ENCODE peak calls at places on chromosome 3, in six cellular contexts. One of them, this sample, is unnamed.
A peak's percentile ranks its signal among the peaks of the same experiment; 100 is the strongest.

GRCh38 chr3:20096135-20096685 is 56.0 kb downstream of the KAT2B start:
- DNase-seq in foreskin fibroblast: peak; percentile 11
- DNase-seq in left ventricle myocardium inferior: no peak
- DNase-seq in A549: no peak
- DNase-seq in fibroblast of mammary gland: peak; percentile 6
- DNase-seq in cardiac fibroblast: peak; percentile 48
- DNase-seq in this sample: peak; percentile 25

GRCh38 chr3:152126260-152126659 is 142.5 kb upstream of the MBNL1 start:
- DNase-seq in cardiac fibroblast: peak; percentile 42
- DNase-seq in fibroblast of mammary gland: peak; percentile 92
- DNase-seq in left ventricle myocardium inferior: no peak
- DNase-seq in A549: no peak
- DNase-seq in foreskin fibroblast: peak; percentile 48
- DNase-seq in this sample: peak; percentile 11

GRCh38 chr3:64318670-64319271 is 93.5 kb upstream of the PRICKLE2 start:
- DNase-seq in foreskin fibroblast: no peak
- DNase-seq in cardiac fibroblast: peak; percentile 31
- DNase-seq in fibroblast of mammary gland: no peak
- DNase-seq in A549: no peak
- DNase-seq in left ventricle myocardium inferior: no peak
- DNase-seq in this sample: no peak

GRCh38 chr3:141860766-141861513 is 15.5 kb upstream of the ATP1B3 start:
- DNase-seq in left ventricle myocardium inferior: no peak
- DNase-seq in cardiac fibroblast: peak; percentile 90
- DNase-seq in fibroblast of mammary gland: no peak
- DNase-seq in A549: no peak
- DNase-seq in foreskin fibroblast: no peak
- DNase-seq in this sample: no peak

GRCh38 chr3:77039606-77040553 is at the start of gene ROBO2:
- DNase-seq in left ventricle myocardium inferior: peak; percentile 18
- DNase-seq in foreskin fibroblast: peak; percentile 62
- DNase-seq in cardiac fibroblast: peak; percentile 4
- DNase-seq in fibroblast of mammary gland: no peak
- DNase-seq in A549: no peak
- DNase-seq in this sample: peak; percentile 1

GRCh38 chr3:45236964-45237363 is 10.9 kb upstream of the TMEM158 start:
- DNase-seq in A549: peak; percentile 24
- DNase-seq in foreskin fibroblast: no peak
- DNase-seq in left ventricle myocardium inferior: no peak
- DNase-seq in cardiac fibroblast: no peak
- DNase-seq in fibroblast of mammary gland: peak; percentile 23
- DNase-seq in this sample: no peak

GRCh38 chr3:45509038-45509767 is 85.3 kb upstream of the LIMD1 start:
- DNase-seq in left ventricle myocardium inferior: no peak
- DNase-seq in cardiac fibroblast: peak; percentile 64
- DNase-seq in fibroblast of mammary gland: peak; percentile 98
- DNase-seq in foreskin fibroblast: peak; percentile 94
- DNase-seq in A549: peak; percentile 20
- DNase-seq in this sample: peak; percentile 88

GRCh38 chr3:47425383-47425778 is 44.6 kb downstream of the PTPN23 start:
- DNase-seq in left ventricle myocardium inferior: no peak
- DNase-seq in fibroblast of mammary gland: no peak
- DNase-seq in foreskin fibroblast: no peak
- DNase-seq in A549: no peak
- DNase-seq in cardiac fibroblast: no peak
- DNase-seq in this sample: no peak

GRCh38 chr3:177960722-177961121 is 575.5 kb upstream of the KCNMB2 start:
- DNase-seq in foreskin fibroblast: no peak
- DNase-seq in cardiac fibroblast: no peak
- DNase-seq in A549: no peak
- DNase-seq in fibroblast of mammary gland: no peak
- DNase-seq in left ventricle myocardium inferior: no peak
- DNase-seq in this sample: no peak

GRCh38 chr3:127999509-128000106 is 52.6 kb upstream of the SEC61A1 start:
- DNase-seq in foreskin fibroblast: no peak
- DNase-seq in fibroblast of mammary gland: no peak
- DNase-seq in left ventricle myocardium inferior: no peak
- DNase-seq in cardiac fibroblast: no peak
- DNase-seq in A549: no peak
- DNase-seq in this sample: no peak

GRCh38 chr3:69386535-69387385 is 872 bp upstream of the FRMD4B start:
- DNase-seq in A549: no peak
- DNase-seq in left ventricle myocardium inferior: no peak
- DNase-seq in fibroblast of mammary gland: no peak
- DNase-seq in cardiac fibroblast: no peak
- DNase-seq in foreskin fibroblast: no peak
- DNase-seq in this sample: no peak

GRCh38 chr3:53046171-53047170 is 598 bp upstream of the SFMBT1 start:
- DNase-seq in A549: peak; percentile 82
- DNase-seq in fibroblast of mammary gland: peak; percentile 21
- DNase-seq in cardiac fibroblast: peak; percentile 31
- DNase-seq in foreskin fibroblast: no peak
- DNase-seq in left ventricle myocardium inferior: peak; percentile 41
- DNase-seq in this sample: peak; percentile 12

GRCh38 chr3:101259485-101260341 is 60.7 kb downstream of the IMPG2 start:
- DNase-seq in A549: no peak
- DNase-seq in fibroblast of mammary gland: no peak
- DNase-seq in foreskin fibroblast: no peak
- DNase-seq in cardiac fibroblast: no peak
- DNase-seq in left ventricle myocardium inferior: no peak
- DNase-seq in this sample: no peak

GRCh38 chr3:197784019-197784585 is 7.0 kb upstream of the LRCH3 start:
- DNase-seq in left ventricle myocardium inferior: no peak
- DNase-seq in A549: no peak
- DNase-seq in cardiac fibroblast: no peak
- DNase-seq in foreskin fibroblast: no peak
- DNase-seq in fibroblast of mammary gland: no peak
- DNase-seq in this sample: no peak

GRCh38 chr3:66744986-66745385 is 244.2 kb upstream of the LRIG1 start:
- DNase-seq in A549: no peak
- DNase-seq in foreskin fibroblast: no peak
- DNase-seq in fibroblast of mammary gland: no peak
- DNase-seq in cardiac fibroblast: no peak
- DNase-seq in left ventricle myocardium inferior: no peak
- DNase-seq in this sample: no peak

GRCh38 chr3:75176886-75177285 is 487.2 kb upstream of the FRG2C start:
- DNase-seq in cardiac fibroblast: no peak
- DNase-seq in foreskin fibroblast: no peak
- DNase-seq in left ventricle myocardium inferior: no peak
- DNase-seq in fibroblast of mammary gland: no peak
- DNase-seq in A549: no peak
- DNase-seq in this sample: peak; percentile 7

GRCh38 chr3:38843898-38844297 is 27.9 kb upstream of the SCN10A start:
- DNase-seq in cardiac fibroblast: peak; percentile 83
- DNase-seq in left ventricle myocardium inferior: no peak
- DNase-seq in fibroblast of mammary gland: peak; percentile 72
- DNase-seq in foreskin fibroblast: peak; percentile 45
- DNase-seq in A549: peak; percentile 46
- DNase-seq in this sample: peak; percentile 67
- TF ChIP-seq CTCF in cardiac fibroblast: peak; percentile 64
- TF ChIP-seq CTCF in left ventricle myocardium inferior: peak; percentile 67
- TF ChIP-seq CTCF in fibroblast of mammary gland: peak; percentile 55
- TF ChIP-seq CTCF in foreskin fibroblast: peak; percentile 55
- TF ChIP-seq CTCF in A549: peak; percentile 53
- TF ChIP-seq CTCF in this sample: peak; percentile 71

GRCh38 chr3:4006288-4006687 is 207.1 kb downstream of the LRRN1 start:
- DNase-seq in foreskin fibroblast: no peak
- DNase-seq in left ventricle myocardium inferior: no peak
- DNase-seq in fibroblast of mammary gland: no peak
- DNase-seq in cardiac fibroblast: no peak
- DNase-seq in A549: no peak
- DNase-seq in this sample: no peak

GRCh38 chr3:4011136-4011535 is 211.9 kb downstream of the LRRN1 start:
- DNase-seq in fibroblast of mammary gland: no peak
- DNase-seq in left ventricle myocardium inferior: no peak
- DNase-seq in A549: no peak
- DNase-seq in cardiac fibroblast: no peak
- DNase-seq in foreskin fibroblast: no peak
- DNase-seq in this sample: no peak

DNA sequence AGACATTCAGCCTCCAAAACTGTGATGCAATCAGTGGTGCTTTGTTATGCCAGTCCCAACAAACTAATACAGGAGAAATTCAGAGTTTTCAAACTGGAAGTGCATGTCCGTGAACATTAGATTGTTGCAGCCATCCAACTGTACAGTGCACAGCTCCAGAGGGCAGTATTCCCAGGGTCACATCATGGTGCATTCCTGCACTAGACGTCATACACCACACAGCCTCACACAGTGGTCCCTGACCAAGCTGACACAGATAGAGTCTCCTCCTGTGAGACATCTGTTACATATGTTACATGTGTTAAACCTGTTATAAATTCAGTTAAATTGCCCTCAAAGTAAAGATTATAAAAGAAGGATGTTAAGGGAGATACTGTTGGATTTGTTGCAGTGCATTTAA is 209.0 kb downstream of the LRRN1 start:
- DNase-seq in foreskin fibroblast: no peak
- DNase-seq in A549: no peak
- DNase-seq in fibroblast of mammary gland: no peak
- DNase-seq in cardiac fibroblast: no peak
- DNase-seq in left ventricle myocardium inferior: no peak
- DNase-seq in this sample: no peak
- H3K4me3 ChIP-seq in foreskin fibroblast: no peak overlapping the region
- H3K4me3 ChIP-seq in A549: no peak overlapping the region
- H3K4me3 ChIP-seq in fibroblast of mammary gland: no peak overlapping the region
- H3K4me3 ChIP-seq in cardiac fibroblast: no peak overlapping the region
- H3K4me3 ChIP-seq in left ventricle myocardium inferior: no peak overlapping the region
- H3K4me3 ChIP-seq in this sample: no peak overlapping the region

GRCh38 chr3:123724306-123724705 is 139.5 kb upstream of the HACD2 start:
- DNase-seq in foreskin fibroblast: no peak
- DNase-seq in fibroblast of mammary gland: no peak
- DNase-seq in A549: peak; percentile 21
- DNase-seq in cardiac fibroblast: peak; percentile 21
- DNase-seq in left ventricle myocardium inferior: no peak
- DNase-seq in this sample: peak; percentile 49
- TF ChIP-seq CTCF in foreskin fibroblast: peak; percentile 35
- TF ChIP-seq CTCF in fibroblast of mammary gland: peak; percentile 36
- TF ChIP-seq CTCF in A549: no peak
- TF ChIP-seq CTCF in cardiac fibroblast: peak; percentile 33
- TF ChIP-seq CTCF in left ventricle myocardium inferior: no peak
- TF ChIP-seq CTCF in this sample: peak; percentile 51

GRCh38 chr3:50294089-50294488 is 1.9 kb upstream of the IFRD2 start:
- DNase-seq in left ventricle myocardium inferior: no peak
- DNase-seq in fibroblast of mammary gland: no peak
- DNase-seq in cardiac fibroblast: no peak
- DNase-seq in foreskin fibroblast: no peak
- DNase-seq in A549: no peak
- DNase-seq in this sample: no peak

GRCh38 chr3:50294492-50295403 is 2.5 kb upstream of the IFRD2 start:
- DNase-seq in left ventricle myocardium inferior: peak; percentile 16
- DNase-seq in A549: no peak
- DNase-seq in foreskin fibroblast: no peak
- DNase-seq in fibroblast of mammary gland: no peak
- DNase-seq in cardiac fibroblast: no peak
- DNase-seq in this sample: no peak

GRCh38 chr3:50295553-50296166 is 3.4 kb upstream of the IFRD2 start:
- DNase-seq in A549: no peak
- DNase-seq in left ventricle myocardium inferior: no peak
- DNase-seq in fibroblast of mammary gland: no peak
- DNase-seq in foreskin fibroblast: no peak
- DNase-seq in cardiac fibroblast: no peak
- DNase-seq in this sample: no peak

GRCh38 chr3:50292159-50292923 is at the start of gene IFRD2:
- DNase-seq in fibroblast of mammary gland: peak; percentile 97
- DNase-seq in cardiac fibroblast: peak; percentile 98
- DNase-seq in foreskin fibroblast: peak; percentile 98
- DNase-seq in left ventricle myocardium inferior: peak; percentile 97
- DNase-seq in A549: peak; percentile 97
- DNase-seq in this sample: peak; percentile 97

DNA sequence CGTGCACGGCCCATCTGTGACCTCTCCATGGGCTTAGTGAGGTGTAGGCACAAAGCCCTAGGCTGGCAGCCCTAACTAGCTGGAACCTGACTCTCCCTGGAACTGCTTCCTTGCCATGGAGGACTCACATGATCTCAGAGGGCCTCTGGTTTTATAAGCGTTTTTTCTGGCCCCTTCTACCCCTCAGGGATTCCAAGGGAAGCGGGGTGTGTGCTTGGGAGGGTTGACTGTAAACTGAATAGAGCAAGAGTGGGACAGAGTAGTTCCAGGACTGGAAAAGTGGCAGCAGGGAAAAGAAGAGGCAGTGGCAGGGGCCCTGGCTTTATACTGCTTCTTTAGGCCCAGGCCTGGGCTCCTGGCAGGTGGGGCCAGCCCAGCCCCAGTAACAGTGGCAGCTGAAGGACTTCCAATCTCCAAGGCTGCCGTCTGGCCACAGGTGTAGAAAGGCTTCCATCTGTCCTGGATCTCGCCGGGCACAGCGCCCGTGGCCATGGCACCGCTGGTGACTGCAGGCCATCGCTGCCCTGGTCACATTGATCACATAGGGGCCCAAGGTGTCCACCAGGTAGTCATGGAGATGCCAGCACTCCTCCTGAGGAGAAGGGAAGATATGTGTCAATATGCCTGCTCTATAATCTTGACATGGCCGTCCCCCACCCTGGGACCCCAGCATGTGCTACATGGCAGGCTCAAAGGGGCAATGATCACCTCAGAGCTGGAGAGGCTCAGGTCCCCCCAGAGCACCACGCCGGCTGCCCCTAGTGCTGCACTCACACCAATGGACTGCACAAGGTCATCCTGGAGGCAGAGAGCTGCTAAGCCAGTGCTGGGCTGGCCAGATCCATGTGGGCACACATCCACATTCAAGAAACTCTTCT is 934 bp upstream of the IFRD2 start:
- DNase-seq in foreskin fibroblast: no peak
- DNase-seq in cardiac fibroblast: no peak
- DNase-seq in left ventricle myocardium inferior: peak; percentile 18
- DNase-seq in fibroblast of mammary gland: no peak
- DNase-seq in A549: no peak
- DNase-seq in this sample: no peak
- H3K4me3 ChIP-seq in foreskin fibroblast: peak overlapping the region; percentile 93
- H3K4me3 ChIP-seq in cardiac fibroblast: peak overlapping the region; percentile 89
- H3K4me3 ChIP-seq in left ventricle myocardium inferior: peak overlapping the region; percentile 95
- H3K4me3 ChIP-seq in fibroblast of mammary gland: peak overlapping the region; percentile 40
- H3K4me3 ChIP-seq in A549: peak overlapping the region; percentile 87
- H3K4me3 ChIP-seq in this sample: peak overlapping the region; percentile 60

GRCh38 chr3:30135190-30135589 is 471.2 kb upstream of the TGFBR2 start:
- DNase-seq in A549: peak; percentile 63
- DNase-seq in foreskin fibroblast: no peak
- DNase-seq in fibroblast of mammary gland: peak; percentile 35
- DNase-seq in left ventricle myocardium inferior: peak; percentile 21
- DNase-seq in cardiac fibroblast: no peak
- DNase-seq in this sample: peak; percentile 57
- TF ChIP-seq CTCF in A549: peak; percentile 66
- TF ChIP-seq CTCF in foreskin fibroblast: peak; percentile 13
- TF ChIP-seq CTCF in fibroblast of mammary gland: peak; percentile 31
- TF ChIP-seq CTCF in left ventricle myocardium inferior: peak; percentile 63
- TF ChIP-seq CTCF in cardiac fibroblast: peak; percentile 46
- TF ChIP-seq CTCF in this sample: peak; percentile 60

GRCh38 chr3:83843716-83844115 is 1115.1 kb upstream of the CADM2 start:
- DNase-seq in foreskin fibroblast: no peak
- DNase-seq in cardiac fibroblast: no peak
- DNase-seq in fibroblast of mammary gland: no peak
- DNase-seq in left ventricle myocardium inferior: no peak
- DNase-seq in A549: no peak
- DNase-seq in this sample: no peak

DNA sequence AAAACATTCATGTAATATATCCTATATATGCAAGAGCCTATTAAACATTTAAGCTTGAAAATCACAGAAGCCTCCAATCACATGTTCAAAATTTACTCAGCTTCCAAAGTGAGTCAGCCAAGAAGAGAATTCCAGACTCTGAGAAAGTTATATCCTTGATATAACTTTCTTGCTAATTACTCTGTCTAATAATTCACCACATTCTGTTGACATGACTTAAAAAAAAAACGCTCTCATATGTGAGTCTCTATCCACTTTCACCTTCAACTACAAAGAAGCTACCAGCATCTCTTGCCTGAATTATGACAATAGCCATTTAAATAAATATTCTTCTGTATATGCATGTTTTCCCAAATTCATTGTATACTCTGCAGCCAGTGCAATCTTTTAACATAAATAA is 1116.3 kb upstream of the CADM2 start:
- DNase-seq in cardiac fibroblast: no peak
- DNase-seq in fibroblast of mammary gland: no peak
- DNase-seq in left ventricle myocardium inferior: no peak
- DNase-seq in foreskin fibroblast: no peak
- DNase-seq in A549: no peak
- DNase-seq in this sample: no peak
- H3K4me3 ChIP-seq in cardiac fibroblast: no peak overlapping the region
- H3K4me3 ChIP-seq in fibroblast of mammary gland: no peak overlapping the region
- H3K4me3 ChIP-seq in left ventricle myocardium inferior: no peak overlapping the region
- H3K4me3 ChIP-seq in foreskin fibroblast: no peak overlapping the region
- H3K4me3 ChIP-seq in A549: no peak overlapping the region
- H3K4me3 ChIP-seq in this sample: no peak overlapping the region

This sample was measured in AG10803.